ENCODE peak calls at places on chromosomes 3 and 15, in seven cellular contexts. E is cardiac fibroblast, G is astrocyte of the spinal cord, N is HFFc6, I is foreskin fibroblast, L is kidney, R is endothelial cell. A is an unnamed sample.

GRCh38 chr3:39637807-39638206 is 170.3 kb downstream of the MOBP start:
- DNase-seq in N (peak), G (peak), R (no peak), E (peak), I (peak), L (no peak), A (no peak)

GRCh38 chr3:43055393-43055792 is 50.5 kb downstream of the POMGNT2 start:
- DNase-seq in R (no peak), G (no peak), L (no peak), N (no peak), E (no peak), I (no peak), A (no peak)

GRCh38 chr3:42353632-42354031 is 56.8 kb downstream of the LYZL4 start:
- DNase-seq in N (no peak), L (no peak), G (no peak), E (no peak), I (no peak), R (no peak), A (no peak)

GRCh38 chr15:59158701-59159034 is 48.0 kb upstream of the LDHAL6B start:
- DNase-seq in G (no peak), L (peak), I (no peak), N (no peak), R (no peak), E (no peak), A (no peak)

GRCh38 chr3:51680663-51681230 is 9.7 kb downstream of the TEX264 start:
- DNase-seq in L (no peak), N (no peak), R (no peak), E (no peak), I (no peak), G (no peak), A (no peak)

GRCh38 chr3:181838940-181839914 is 127.5 kb downstream of the SOX2 start:
- DNase-seq in I (no peak), R (no peak), N (no peak), L (no peak), G (no peak), E (no peak), A (no peak)

GRCh38 chr3:32621466-32621865 is 50.8 kb upstream of the DYNC1LI1 start:
- DNase-seq in R (no peak), N (no peak), E (no peak), L (no peak), G (no peak), I (no peak), A (no peak)

GRCh38 chr15:22918056-22918455 is 62.1 kb downstream of the CYFIP1 start:
- DNase-seq in R (no peak), I (peak), G (peak), E (peak), N (peak), L (no peak), A (no peak)

GRCh38 chr15:59178151-59178705 is 28.4 kb upstream of the LDHAL6B start:
- DNase-seq in L (no peak), R (no peak), G (no peak), N (no peak), I (no peak), E (no peak), A (no peak)

DNA sequence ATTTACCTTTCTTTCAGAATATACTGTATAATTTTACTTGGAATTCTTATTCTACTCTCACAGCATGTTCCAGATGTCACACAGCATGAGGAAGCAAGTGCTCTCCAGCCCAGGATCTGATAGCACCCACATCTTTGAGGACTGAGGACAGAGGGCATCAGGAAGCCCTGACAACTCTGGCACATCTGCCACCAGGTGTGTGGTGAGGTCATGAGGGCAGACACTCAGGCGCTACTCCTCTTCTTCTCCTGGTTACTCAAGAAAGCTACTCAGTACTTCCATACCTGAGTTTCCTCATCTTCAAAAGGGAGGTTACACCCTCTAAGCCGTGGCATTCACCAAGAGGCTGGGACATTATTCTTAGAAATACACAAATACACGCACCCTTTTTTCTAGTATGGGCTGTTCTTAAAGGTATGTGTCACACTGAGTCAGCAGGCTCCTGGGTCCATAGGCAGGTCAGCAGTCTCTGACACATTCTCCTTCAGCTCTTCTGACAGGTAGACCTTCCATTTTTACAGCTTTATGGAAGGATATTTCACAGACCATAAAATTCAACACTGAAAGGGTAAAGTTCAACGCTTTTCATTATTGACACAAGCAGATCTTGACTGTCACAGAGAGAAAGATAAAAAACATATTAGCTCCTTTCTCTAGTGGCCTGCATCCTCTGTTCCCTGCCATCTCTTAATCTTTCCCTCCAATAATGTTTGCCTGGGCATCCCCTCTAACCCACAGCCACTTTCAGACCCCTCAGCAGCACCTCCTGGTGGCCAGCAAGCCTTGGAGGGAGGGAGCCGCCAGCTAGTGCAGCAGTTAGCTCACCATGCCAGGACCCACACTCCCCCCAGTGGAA is 103.2 kb upstream of the TJP1 start:
- DNase-seq in I (peak), E (peak), N (peak), G (peak), R (peak), L (peak), A (no peak)
- TF ChIP-seq CTCF in I (peak), E (peak), N (peak), G (peak), R (peak), L (peak), A (peak)

DNA sequence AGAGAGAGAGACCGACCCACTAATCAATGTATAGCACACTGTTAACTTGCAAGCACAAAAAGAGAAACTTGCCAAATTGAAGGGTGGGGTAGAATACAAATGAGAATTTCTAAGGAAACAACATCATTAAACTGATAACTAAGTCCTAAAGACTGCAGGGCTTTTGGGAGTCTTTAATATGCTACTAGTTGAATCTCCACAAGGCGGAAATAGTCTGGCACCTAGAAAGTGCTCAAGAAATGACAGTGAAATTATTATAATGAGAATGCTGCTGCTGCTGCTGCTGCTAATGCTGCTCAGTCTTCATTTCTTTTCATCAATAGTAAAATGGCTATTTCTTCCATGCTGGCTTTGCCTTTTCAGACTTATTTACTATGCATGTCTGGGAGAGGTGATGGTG is 91.8 kb downstream of the BTD start:
- DNase-seq in N (peak), G (peak), R (no peak), E (no peak), I (no peak), L (no peak), A (no peak)
- TF ChIP-seq CTCF in N (peak), G (peak), R (no peak), E (no peak), I (no peak), L (no peak), A (no peak)

GRCh38 chr15:68229386-68230156 is at the start of gene CLN6:
- DNase-seq in L (peak), G (peak), I (peak), N (peak), E (peak), R (peak), A (peak)
- TF ChIP-seq CTCF in L (no peak), G (no peak), I (no peak), N (no peak), E (no peak), R (no peak), A (no peak)

DNA sequence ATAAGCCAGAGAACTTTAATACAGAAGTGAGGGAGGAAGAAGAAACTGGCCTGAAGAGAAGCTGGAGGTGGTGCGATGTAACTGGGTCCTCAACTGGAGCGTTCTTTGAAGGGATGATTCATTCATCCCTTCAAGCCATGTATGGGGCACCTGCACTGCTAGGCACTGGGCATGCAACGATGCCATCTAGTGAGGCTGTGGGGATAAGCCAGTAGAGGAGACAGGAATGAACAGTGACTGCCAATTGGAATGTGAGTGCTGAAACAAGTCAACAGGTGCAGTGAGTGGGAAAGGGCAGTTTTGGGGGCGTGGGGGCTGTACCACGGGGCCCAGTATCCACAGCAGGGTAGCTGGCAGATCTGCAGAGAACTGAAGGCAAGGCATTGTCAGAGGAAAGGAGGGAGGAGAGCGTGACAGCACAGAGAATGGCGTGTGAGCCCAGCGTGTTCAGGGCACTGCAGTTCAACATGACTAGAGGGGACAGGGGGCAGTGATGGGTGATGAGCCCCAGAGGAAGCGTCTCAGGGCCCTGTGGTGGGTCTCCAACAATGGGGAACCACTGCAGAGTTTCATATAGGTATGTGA is 3.8 kb upstream of the KIF23 start:
- DNase-seq in N (peak), E (peak), I (peak), R (no peak), L (no peak), G (peak), A (no peak)
- TF ChIP-seq CTCF in N (peak), E (peak), I (peak), R (no peak), L (peak), G (peak), A (peak)

DNA sequence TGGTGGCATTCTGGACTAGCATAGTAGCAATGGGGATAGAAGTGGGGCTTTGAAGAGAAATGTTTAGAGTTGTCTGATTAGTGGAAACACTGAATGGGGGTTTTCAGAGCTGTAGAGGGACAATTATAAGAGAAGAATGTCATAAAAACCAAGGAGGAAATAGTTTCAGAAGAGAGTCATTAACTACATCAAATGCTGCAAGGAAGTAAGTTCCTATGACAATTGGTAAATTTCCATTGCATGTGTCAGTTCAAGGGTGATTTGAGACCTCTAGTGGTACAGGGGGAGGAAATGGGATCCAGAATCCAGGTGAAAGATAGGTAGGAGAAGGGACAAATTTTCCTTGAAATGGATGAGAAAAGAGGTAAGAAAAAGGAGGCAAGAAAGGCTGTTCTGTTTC is 68.3 kb upstream of the TBC1D5 start:
- DNase-seq in E (peak), L (no peak), R (no peak), G (peak), I (peak), N (peak), A (peak)
- TF ChIP-seq CTCF in E (peak), L (peak), R (no peak), G (peak), I (peak), N (peak), A (peak)

DNA sequence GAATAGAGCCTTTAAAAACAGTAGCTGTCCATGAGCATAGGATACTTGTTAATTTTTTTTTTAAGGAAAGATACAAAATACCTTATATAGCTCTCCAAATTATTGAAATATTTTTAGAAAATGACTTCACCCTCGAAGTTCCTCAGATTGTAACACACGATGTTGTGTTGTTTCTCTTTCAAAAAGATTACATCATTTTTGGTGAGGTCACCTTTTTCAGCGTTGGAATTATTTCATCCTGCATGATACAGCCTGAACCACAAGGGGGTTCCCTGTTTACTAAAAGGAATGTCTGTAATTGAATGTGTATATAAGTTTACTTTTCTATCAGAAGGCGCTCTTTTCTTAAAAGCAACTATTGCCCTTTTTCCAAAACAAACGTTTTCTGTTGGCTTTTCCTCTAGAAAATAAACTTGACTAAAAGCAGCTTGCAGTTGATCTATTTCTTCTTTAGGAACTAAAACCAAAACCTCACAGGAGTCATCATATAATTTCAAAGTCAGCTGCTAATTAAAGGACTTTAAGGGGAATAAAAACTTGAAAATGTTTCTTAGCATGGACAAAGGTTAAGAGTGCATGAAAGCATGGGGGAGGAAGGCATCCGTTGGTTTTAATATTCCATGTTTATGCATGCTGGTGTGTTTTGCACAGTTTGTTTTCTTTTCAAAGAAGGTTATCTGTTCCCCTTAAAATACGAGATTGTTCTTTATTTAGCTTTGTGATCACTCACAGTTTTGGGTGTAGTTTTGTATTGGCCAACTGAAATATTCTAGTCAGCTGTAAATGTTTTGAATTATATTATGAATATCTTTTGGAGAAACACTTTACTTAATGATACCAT is 29.4 kb downstream of the LYSMD4 start:
- DNase-seq in L (no peak), N (peak), I (peak), R (peak), G (peak), E (peak), A (peak)
- TF ChIP-seq CTCF in L (peak), N (peak), I (peak), R (peak), G (peak), E (peak), A (peak)

GRCh38 chr15:67105065-67105951 is 39.9 kb downstream of the SMAD3 start:
- DNase-seq in R (no peak), N (peak), G (peak), L (peak), E (peak), I (peak), A (peak)
- TF ChIP-seq CTCF in R (no peak), N (peak), G (no peak), L (no peak), E (peak), I (no peak), A (no peak)

DNA sequence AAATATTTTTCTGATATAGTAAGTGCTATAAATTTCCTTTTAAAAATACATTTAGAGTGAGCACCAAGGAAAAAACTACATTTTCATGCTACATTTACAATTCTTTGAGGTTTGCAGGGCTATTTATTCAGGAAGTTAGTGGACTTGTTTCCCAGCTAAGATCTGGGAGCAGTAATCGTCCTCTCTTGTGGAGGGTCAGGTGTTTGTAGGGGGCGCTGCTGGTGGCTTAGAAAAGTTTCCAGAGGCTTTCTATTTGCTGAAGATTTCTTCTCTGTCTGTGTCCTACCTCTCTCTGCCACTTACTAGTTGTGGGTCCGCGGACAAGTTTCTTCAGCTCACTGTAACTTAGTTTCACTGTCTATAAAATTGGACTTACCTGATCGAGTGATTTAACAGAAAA is 163.9 kb downstream of the PEX5L start:
- DNase-seq in G (no peak), L (no peak), R (no peak), N (no peak), I (no peak), E (no peak), A (no peak)
- TF ChIP-seq CTCF in G (no peak), L (no peak), R (no peak), N (no peak), I (no peak), E (no peak), A (no peak)

A was measured in AG09319.